ENCODE peak calls at places on chromosomes 16 and 17, in eight cellular contexts. Q is adrenal gland; X is colonic mucosa; U is CD4-positive, CD25-positive, alpha-beta regulatory T cell; G is uterus; F is right lobe of liver; I is ovary; B is HepG2. P is an unnamed sample. For H3K4me1, the result is how much of the 10 kb centered on the place peaks cover.

GRCh38 chr16:48269011-48269410 is 21.7 kb upstream of the ABCC11 start:
- DNase-seq in B (no peak), I (no peak), G (no peak), Q (no peak), F (no peak), U (no peak), X (no peak), P (no peak)

GRCh38 chr17:74110467-74110866 is 93.0 kb upstream of the RPL38 start:
- DNase-seq in X (no peak), B (peak), I (no peak), G (no peak), U (no peak), Q (no peak), F (no peak), P (no peak)

GRCh38 chr17:76988796-76989195 is 120.6 kb downstream of the MGAT5B start:
- DNase-seq in B (no peak), I (no peak), F (no peak), U (no peak), Q (no peak), G (no peak), X (no peak), P (no peak)

GRCh38 chr16:27980919-27981670 is 82.4 kb downstream of the GSG1L start:
- DNase-seq in U (no peak), Q (no peak), F (no peak), X (no peak), G (no peak), I (no peak), B (no peak), P (no peak)

GRCh38 chr16:89426736-89427525 is 63.4 kb downstream of the ANKRD11 start:
- DNase-seq in B (no peak), U (no peak), Q (no peak), F (no peak), I (no peak), G (no peak), X (no peak), P (no peak)

GRCh38 chr17:14748036-14748715 is 447.3 kb downstream of the HS3ST3B1 start:
- DNase-seq in X (no peak), G (no peak), F (no peak), U (peak), Q (no peak), B (no peak), I (no peak), P (no peak)

GRCh38 chr17:2125013-2125535 is 70.2 kb downstream of the HIC1 start:
- DNase-seq in U (no peak), G (no peak), B (no peak), F (no peak), Q (no peak), I (no peak), X (no peak), P (no peak)

GRCh38 chr16:50037791-50038190 is 12.8 kb downstream of the CNEP1R1 start:
- DNase-seq in I (no peak), U (no peak), B (no peak), Q (no peak), X (no peak), F (no peak), G (no peak), P (no peak)

GRCh38 chr16:86994651-86995171 is 322.5 kb downstream of the C16orf95 start:
- DNase-seq in F (no peak), U (no peak), B (no peak), I (no peak), G (no peak), X (no peak), Q (no peak), P (no peak)

GRCh38 chr17:19384723-19385391 is 2.1 kb downstream of the MFAP4 start:
- DNase-seq in G (peak), B (no peak), Q (peak), X (peak), I (peak), U (no peak), F (no peak), P (no peak)

GRCh38 chr17:65261152-65261551 is 124.0 kb downstream of the RGS9 start:
- DNase-seq in I (no peak), G (no peak), B (no peak), U (no peak), F (no peak), Q (no peak), X (no peak), P (peak)

GRCh38 chr16:88830250-88830649 is 18.5 kb upstream of the APRT start:
- DNase-seq in B (no peak), U (no peak), Q (no peak), I (peak), X (peak), G (no peak), F (no peak), P (no peak)

GRCh38 chr17:16287563-16288027 is 65.7 kb downstream of the CENPV start:
- DNase-seq in B (peak), G (peak), I (peak), X (peak), U (peak), F (no peak), Q (no peak), P (peak)

GRCh38 chr16:51549836-51550235 is 398.8 kb upstream of the SALL1 start:
- DNase-seq in G (no peak), Q (no peak), X (no peak), F (no peak), B (no peak), U (no peak), I (no peak), P (no peak)

GRCh38 chr16:51544850-51545467 is 393.9 kb upstream of the SALL1 start:
- DNase-seq in U (no peak), Q (no peak), F (no peak), X (no peak), G (no peak), I (no peak), B (no peak), P (no peak)

GRCh38 chr16:51542856-51543510 is 391.9 kb upstream of the SALL1 start:
- DNase-seq in G (no peak), U (no peak), F (no peak), I (no peak), X (no peak), B (no peak), Q (no peak), P (no peak)

GRCh38 chr16:51550785-51551184 is 399.7 kb upstream of the SALL1 start:
- DNase-seq in B (no peak), G (no peak), I (no peak), X (no peak), Q (no peak), U (no peak), F (no peak), P (no peak)

GRCh38 chr16:51545951-51546350 is 394.9 kb upstream of the SALL1 start:
- DNase-seq in Q (no peak), G (no peak), F (no peak), X (no peak), B (no peak), U (no peak), I (no peak), P (no peak)
- H3K4me1 ChIP-seq in Q (under half), G (under half), F (under half), X (under half), B (under half), U (under half), I (under half), P (under half)

DNA sequence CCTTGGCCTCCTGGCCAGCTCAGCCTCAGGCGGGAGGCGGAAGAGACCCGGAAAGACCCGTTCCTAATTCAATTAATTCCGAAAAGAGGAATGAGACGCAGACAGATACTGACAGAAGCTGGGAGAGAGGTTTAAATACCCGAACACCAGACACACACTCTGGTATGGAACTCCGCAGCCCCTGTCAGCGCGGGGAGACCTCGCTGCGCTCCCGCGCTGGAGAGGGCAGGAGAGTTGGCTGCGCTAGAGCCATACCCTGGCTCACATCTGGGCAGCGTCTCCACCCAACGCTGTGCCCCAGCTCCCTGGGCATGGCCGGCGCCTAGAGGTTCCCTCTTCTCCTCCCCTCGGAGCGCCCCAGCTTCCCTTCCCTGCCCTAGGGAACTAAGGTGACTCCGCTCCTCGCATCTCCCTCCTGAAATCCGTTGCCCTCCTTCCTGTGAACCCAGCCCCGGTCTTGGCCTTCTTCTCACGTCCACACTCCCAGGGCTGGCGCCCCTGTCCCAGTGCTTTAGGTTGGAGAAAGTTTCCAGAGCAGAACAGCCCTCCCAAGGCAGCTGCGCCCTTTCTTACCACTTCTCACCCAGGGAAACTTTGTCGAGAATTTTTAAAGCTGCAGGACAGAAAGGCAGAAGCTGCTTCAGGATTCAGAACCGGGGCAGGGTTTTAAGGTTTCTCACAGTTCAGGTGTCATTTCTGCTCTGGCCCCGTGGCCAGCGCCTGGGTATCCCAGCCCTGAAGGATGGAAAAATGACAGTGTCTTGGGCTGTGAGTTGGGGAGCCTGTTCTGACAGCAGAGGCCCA is 7.9 kb downstream of the NEUROD2 start:
- DNase-seq in B (no peak), I (no peak), X (no peak), U (no peak), F (no peak), Q (no peak), G (no peak), P (no peak)
- H3K4me1 ChIP-seq in B (under half), I (under half), X (under half), U (under half), F (under half), Q (under half), G (under half), P (under half)

GRCh38 chr17:8126306-8127066 is 2.6 kb upstream of the HES7 start:
- DNase-seq in U (peak), X (peak), G (peak), I (peak), Q (no peak), B (no peak), F (no peak), P (peak)

GRCh38 chr17:8125947-8126305 is 2.0 kb upstream of the HES7 start:
- DNase-seq in Q (no peak), X (peak), I (no peak), F (no peak), G (peak), U (peak), B (no peak), P (no peak)

GRCh38 chr17:8123695-8124349 is at the start of gene HES7:
- DNase-seq in I (peak), U (no peak), B (no peak), G (peak), X (no peak), F (no peak), Q (no peak), P (no peak)

GRCh38 chr17:8124350-8125195 is 667 bp upstream of the HES7 start:
- DNase-seq in G (no peak), U (peak), B (no peak), Q (no peak), X (no peak), F (no peak), I (peak), P (peak)

DNA sequence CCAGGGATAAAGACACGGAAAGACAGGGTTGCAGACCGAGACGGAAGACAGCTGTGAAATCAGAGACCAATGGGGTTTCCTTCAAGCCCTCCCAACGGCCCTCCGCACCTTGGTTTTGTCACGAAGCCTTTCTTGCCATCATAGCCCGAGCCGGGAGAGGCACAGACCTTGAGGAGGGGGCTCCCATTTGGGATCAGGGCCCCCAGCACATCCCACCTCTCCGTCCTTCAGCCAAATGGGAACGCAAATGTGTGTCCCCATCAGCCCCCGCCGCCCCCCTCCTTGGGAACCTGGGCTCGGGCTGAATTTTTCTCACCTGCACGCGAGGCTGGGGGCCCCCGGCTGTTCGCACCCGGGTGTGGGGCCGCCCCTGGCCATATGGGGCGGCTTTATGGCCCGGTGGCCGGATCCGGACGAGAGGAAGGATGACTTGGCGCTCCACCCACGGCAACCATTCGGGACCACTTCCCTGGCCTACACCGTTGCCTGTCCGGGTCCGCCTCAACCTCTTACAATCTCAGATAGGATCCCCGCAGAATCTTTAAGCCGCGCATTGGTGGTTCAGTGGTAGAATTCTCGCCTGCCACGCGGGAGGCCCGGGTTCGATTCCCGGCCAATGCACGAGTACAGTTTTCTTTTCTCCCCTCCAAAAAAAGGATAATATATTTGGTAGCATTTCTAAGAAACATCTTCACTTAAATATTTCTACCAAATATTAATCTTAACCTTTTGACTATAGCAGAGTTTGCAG is 1.5 kb upstream of the HES7 start:
- DNase-seq in U (peak), F (no peak), Q (peak), I (peak), G (peak), B (peak), X (peak), P (peak)
- H3K4me1 ChIP-seq in U (half or more), F (half or more), Q (under half), I (under half), G (under half), B (under half), X (under half), P (half or more)

DNA sequence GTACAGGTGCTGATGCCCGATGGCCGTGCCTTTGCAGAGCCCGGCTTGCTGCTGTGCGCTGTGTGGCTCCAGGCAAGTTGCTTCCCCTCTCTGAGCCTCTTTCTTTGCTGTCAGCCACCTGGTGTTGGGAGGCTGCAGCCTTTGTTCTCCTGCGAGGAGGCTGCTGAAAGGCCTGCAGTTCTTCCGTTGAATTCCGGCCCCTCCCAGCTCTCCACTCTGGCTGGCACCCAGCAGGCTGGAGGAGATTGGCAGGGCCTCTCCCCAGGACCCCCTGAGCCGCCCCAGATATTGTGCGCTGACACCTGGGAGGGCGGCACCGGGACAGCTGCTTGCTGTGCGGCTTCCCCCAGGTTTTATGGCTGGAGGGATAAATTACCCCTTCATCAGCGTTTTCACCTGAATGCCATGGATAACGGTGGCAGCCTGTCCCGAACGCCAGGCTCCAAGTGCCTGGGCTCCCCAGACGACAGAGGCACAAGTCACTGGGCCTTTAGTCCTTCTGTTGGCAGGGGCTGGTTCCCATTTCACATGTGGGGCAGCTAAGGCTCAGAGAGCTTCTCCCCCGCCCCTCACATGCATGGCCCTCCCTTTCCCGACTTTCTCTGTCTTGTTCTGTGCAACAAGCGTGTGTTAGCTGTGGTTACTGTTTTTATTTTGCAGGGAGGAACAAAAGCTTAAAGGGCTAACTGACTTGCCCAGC is 35.1 kb upstream of the GSE1 start:
- DNase-seq in I (no peak), X (no peak), F (no peak), B (no peak), G (no peak), Q (no peak), U (no peak), P (no peak)
- H3K4me1 ChIP-seq in I (under half), X (under half), F (under half), B (under half), G (under half), Q (under half), U (under half), P (under half)

GRCh38 chr17:40554646-40555295 is 10.5 kb downstream of the CCR7 start:
- DNase-seq in I (peak), B (no peak), U (no peak), G (peak), Q (no peak), X (no peak), F (peak), P (no peak)
- H3K4me1 ChIP-seq in I (half or more), B (half or more), U (half or more), G (under half), Q (under half), X (under half), F (under half), P (under half)

DNA sequence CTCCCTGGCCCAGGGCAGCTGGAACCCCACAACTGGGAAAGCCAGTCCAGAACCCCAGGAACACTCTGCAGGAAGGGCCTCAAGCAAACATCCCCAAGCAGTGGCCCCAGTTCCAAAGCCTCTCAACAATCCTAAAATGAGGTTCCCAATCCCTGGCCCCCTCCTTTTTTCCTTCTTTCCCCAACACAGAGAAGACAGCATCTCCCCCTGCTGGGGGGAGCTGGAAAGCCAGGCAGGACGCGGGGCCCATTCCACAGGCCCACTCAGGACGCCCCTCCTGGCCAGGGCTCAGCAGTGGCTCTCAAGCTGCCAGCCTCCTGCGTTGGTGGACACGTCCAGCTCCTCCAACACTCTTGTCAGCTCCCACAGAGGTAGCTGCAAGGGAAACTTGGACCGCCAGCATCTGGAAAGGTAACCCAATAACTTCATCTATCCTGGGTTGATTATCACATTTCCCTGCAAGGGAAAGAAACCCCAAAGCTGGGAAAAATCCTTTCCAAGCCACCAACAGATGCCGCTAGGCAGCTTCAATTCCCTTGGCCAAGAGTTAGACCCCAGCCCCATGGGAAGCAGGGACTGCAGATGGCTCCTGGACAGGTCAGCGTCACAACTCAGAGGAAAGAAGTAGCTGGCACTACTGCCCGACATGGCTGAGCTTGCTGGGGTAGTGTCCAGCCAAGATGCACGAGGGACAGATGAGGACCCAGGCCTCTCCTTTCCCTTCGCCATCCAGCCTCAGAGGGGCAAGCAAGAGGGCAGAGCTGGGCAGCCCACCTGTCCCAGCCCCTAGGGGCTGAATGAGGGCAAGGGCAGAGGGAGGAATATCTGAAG is 7.6 kb downstream of the HDAC5 start:
- DNase-seq in I (no peak), B (no peak), X (no peak), G (no peak), U (no peak), Q (peak), F (no peak), P (peak)
- H3K4me1 ChIP-seq in I (under half), B (half or more), X (under half), G (under half), U (under half), Q (under half), F (under half), P (under half)

DNA sequence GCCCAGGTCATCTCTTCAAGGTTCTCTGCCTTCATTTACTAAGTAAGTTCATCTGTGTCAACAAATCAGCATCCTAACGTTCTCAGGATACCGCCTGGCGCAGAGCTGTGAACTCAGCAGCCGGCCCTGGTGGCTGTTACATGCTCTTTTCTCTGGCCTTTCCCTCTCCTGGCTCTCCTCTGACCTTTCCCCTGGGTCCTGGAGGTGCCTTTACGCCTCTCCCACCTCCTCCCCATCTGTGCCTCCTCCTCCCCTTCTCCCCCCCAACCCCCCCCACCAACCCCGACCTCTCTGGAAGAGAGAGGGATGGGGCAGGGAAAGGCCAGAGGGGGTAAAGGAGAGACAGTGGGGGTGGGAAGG is 19.5 kb downstream of the COTL1 start:
- DNase-seq in U (no peak), F (no peak), Q (no peak), I (no peak), X (no peak), G (no peak), B (no peak), P (peak)
- H3K4me1 ChIP-seq in U (half or more), F (under half), Q (under half), I (under half), X (under half), G (under half), B (half or more), P (half or more)

DNA sequence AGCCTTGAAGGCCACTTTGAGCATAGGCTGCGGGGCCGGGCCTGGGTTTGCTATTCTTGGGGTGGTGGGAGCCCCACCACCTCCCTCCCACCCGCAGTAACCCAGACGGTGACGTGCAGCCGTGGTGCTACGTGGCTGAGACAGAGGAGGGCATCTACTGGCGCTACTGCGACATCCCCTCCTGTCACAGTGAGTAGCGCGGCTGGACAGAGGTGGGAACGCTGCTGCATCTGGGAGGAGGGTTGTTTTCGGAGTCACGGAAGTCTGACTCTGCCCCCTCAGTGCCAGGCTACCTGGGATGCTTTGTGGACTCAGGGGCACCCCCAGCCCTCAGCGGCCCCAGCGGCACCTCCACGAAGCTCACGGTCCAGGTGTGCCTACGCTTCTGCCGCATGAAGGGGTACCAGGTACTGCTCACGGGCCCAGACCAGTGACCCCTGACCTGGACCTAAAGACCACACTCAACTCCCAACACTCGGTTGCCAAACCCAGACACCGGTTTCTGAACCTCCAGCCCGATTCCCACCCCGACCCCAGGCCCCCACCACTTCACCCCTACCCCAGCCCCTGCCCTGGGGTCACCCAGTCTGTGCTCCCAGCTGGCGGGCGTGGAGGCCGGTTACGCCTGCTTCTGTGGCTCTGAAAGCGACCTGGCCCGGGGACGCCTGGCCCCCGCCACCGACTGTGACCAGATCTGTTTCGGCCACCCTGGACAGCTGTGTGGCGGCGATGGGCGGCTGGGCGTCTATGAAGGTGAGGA is 2.1 kb downstream of the KREMEN2 start:
- DNase-seq in F (peak), Q (no peak), B (no peak), I (no peak), X (no peak), G (no peak), U (no peak), P (no peak)
- H3K4me1 ChIP-seq in F (under half), Q (under half), B (under half), I (under half), X (under half), G (under half), U (half or more), P (half or more)

P was measured in Karpas-422.